ENCODE peak calls at places on chromosomes 3 and 15, in seven cellular contexts. W is Kasumi-1; F is stimulated activated CD8-positive, alpha-beta memory T cell treated with anti-CD3 and anti-CD28 coated beads, Interleukin-15, amount 100 ng/mL, for 4 hours; I is RWPE2; S is MM.1S; L is NCI-H446; A is activated T-cell treated with anti-CD3 and anti-CD28 coated beads, Interleukin-2, amount 50 U/mL, for 24 hours. X is an unnamed sample.

GRCh38 chr15:39784125-39784524 is 1.5 kb upstream of the FSIP1 start:
- DNase-seq in W (no peak), F (no peak), I (no peak), S (no peak), L (no peak), A (no peak), X (peak)

GRCh38 chr3:155009217-155009616 is 70.9 kb upstream of the MME start:
- DNase-seq in W (no peak), F (no peak), I (no peak), S (no peak), L (no peak), A (no peak), X (no peak)

GRCh38 chr3:5126586-5126985 is 4.5 kb downstream of the ARL8B start:
- DNase-seq in W (peak), F (no peak), I (no peak), S (no peak), L (no peak), A (no peak), X (no peak)

GRCh38 chr15:75776075-75776443 is 63.4 kb upstream of the CSPG4 start:
- DNase-seq in W (no peak), F (no peak), I (no peak), S (no peak), L (no peak), A (no peak), X (peak)

GRCh38 chr3:52523386-52524257 is 10.0 kb downstream of the NT5DC2 start:
- DNase-seq in W (no peak), F (no peak), I (peak), S (no peak), L (no peak), A (no peak), X (peak)

GRCh38 chr3:149813367-149814281 is 609 bp downstream of the RNF13 start:
- DNase-seq in W (peak), F (no peak), I (peak), S (peak), L (no peak), A (peak), X (peak)

GRCh38 chr3:21462151-21462550 is 288.9 kb downstream of the ZNF385D start:
- DNase-seq in W (no peak), F (no peak), I (no peak), S (no peak), L (no peak), A (no peak), X (no peak)

GRCh38 chr3:150005243-150006102 is 34.8 kb upstream of the PFN2 start:
- DNase-seq in W (no peak), F (no peak), I (no peak), S (no peak), L (no peak), A (no peak), X (peak)

GRCh38 chr3:150348500-150348899 is 59.6 kb upstream of the TSC22D2 start:
- DNase-seq in W (no peak), F (no peak), I (no peak), S (no peak), L (peak), A (no peak), X (peak)

GRCh38 chr15:70061086-70061370 is 36.7 kb downstream of the TLE3 start:
- DNase-seq in W (no peak), F (no peak), I (no peak), S (no peak), L (no peak), A (no peak), X (no peak)

GRCh38 chr3:153173758-153174516 is 11.9 kb downstream of the RAP2B start:
- DNase-seq in W (no peak), F (no peak), I (no peak), S (no peak), L (no peak), A (no peak), X (peak)

GRCh38 chr15:69946870-69947269 is 150.8 kb downstream of the TLE3 start:
- DNase-seq in W (no peak), F (no peak), I (no peak), S (no peak), L (no peak), A (no peak), X (peak)

GRCh38 chr15:31324739-31325431 is 1.8 kb upstream of the KLF13 start:
- DNase-seq in W (no peak), F (no peak), I (no peak), S (no peak), L (no peak), A (no peak), X (no peak)

GRCh38 chr15:53225786-53226185 is 435.6 kb upstream of the ONECUT1 start:
- DNase-seq in W (no peak), F (no peak), I (no peak), S (no peak), L (no peak), A (no peak), X (peak)

GRCh38 chr3:129616291-129616690 is 9.8 kb upstream of the PLXND1 start:
- DNase-seq in W (no peak), F (no peak), I (no peak), S (no peak), L (no peak), A (no peak), X (no peak)

GRCh38 chr3:190560284-190560895 is 46.5 kb downstream of the IL1RAP start:
- DNase-seq in W (no peak), F (no peak), I (no peak), S (no peak), L (no peak), A (no peak), X (no peak)

GRCh38 chr3:66038384-66038725 is 363 bp downstream of the MAGI1 start:
- DNase-seq in W (no peak), F (no peak), I (no peak), S (no peak), L (no peak), A (no peak), X (no peak)

GRCh38 chr3:196180346-196180745 is 30.9 kb downstream of the ZDHHC19 start:
- DNase-seq in W (no peak), F (no peak), I (no peak), S (no peak), L (no peak), A (no peak), X (no peak)

GRCh38 chr3:108472011-108472591 is 38.3 kb downstream of the MYH15 start:
- DNase-seq in W (no peak), F (no peak), I (peak), S (no peak), L (peak), A (no peak), X (peak)

GRCh38 chr3:195139876-195140240 is 131.1 kb downstream of the XXYLT1 start:
- DNase-seq in W (no peak), F (no peak), I (no peak), S (no peak), L (no peak), A (no peak), X (peak)

GRCh38 chr3:159764211-159765024 is 224.2 kb upstream of the IL12A start:
- DNase-seq in W (peak), F (no peak), I (no peak), S (no peak), L (no peak), A (peak), X (peak)

GRCh38 chr3:37605754-37606153 is 255.9 kb upstream of the CTDSPL start:
- DNase-seq in W (no peak), F (no peak), I (no peak), S (no peak), L (no peak), A (no peak), X (no peak)

GRCh38 chr3:48662753-48663488 is at the start of gene CELSR3:
- DNase-seq in W (no peak), F (no peak), I (peak), S (peak), L (peak), A (peak), X (peak)

GRCh38 chr3:197335428-197336132 is 37.2 kb upstream of the DLG1 start:
- DNase-seq in W (no peak), F (no peak), I (no peak), S (no peak), L (no peak), A (no peak), X (peak)

GRCh38 chr3:146972726-146973125 is 367.6 kb upstream of the PLSCR5 start:
- DNase-seq in W (no peak), F (no peak), I (no peak), S (no peak), L (no peak), A (no peak), X (peak)

GRCh38 chr3:115436767-115437301 is 186.5 kb upstream of the GAP43 start:
- DNase-seq in W (no peak), F (no peak), I (peak), S (no peak), L (peak), A (no peak), X (peak)

GRCh38 chr15:39869858-39870515 is 50.1 kb downstream of the GPR176 start:
- DNase-seq in W (no peak), F (no peak), I (no peak), S (no peak), L (no peak), A (no peak), X (no peak)

GRCh38 chr3:149004622-149005021 is 13.3 kb downstream of the GYG1 start:
- DNase-seq in W (no peak), F (no peak), I (no peak), S (no peak), L (no peak), A (no peak), X (no peak)